ENCODE peak calls at places on chromosomes 3 and 15, in eight cellular contexts. G is ovary; H is brain microvascular endothelial cell; D is CD8-positive, alpha-beta T cell; J is right lobe of liver; S is spleen; Z is heart right ventricle; E is coronary artery. C is an unnamed sample.

GRCh38 chr3:39148116-39149058 is 5.0 kb downstream of the CSRNP1 start:
- DNase-seq in G (no peak), H (peak), D (no peak), J (no peak), S (no peak), Z (no peak), E (peak), C (no peak)

GRCh38 chr15:57363661-57364060 is 12.6 kb upstream of the CGNL1 start:
- DNase-seq in G (no peak), H (no peak), D (no peak), J (no peak), S (no peak), Z (no peak), E (no peak), C (no peak)

GRCh38 chr15:90645873-90646605 is 71.1 kb upstream of the BLM start:
- DNase-seq in G (no peak), H (no peak), D (no peak), J (no peak), S (no peak), Z (no peak), E (no peak), C (no peak)

GRCh38 chr3:69385723-69386483 is at the start of gene FRMD4B:
- DNase-seq in G (peak), H (no peak), D (no peak), J (peak), S (peak), Z (peak), E (peak), C (peak)

GRCh38 chr3:120203016-120203415 is 82.0 kb downstream of the GPR156 start:
- DNase-seq in G (peak), H (peak), D (no peak), J (no peak), S (no peak), Z (no peak), E (no peak), C (no peak)

GRCh38 chr15:47587938-47588817 is 129.1 kb upstream of the SEMA6D start:
- DNase-seq in G (no peak), H (no peak), D (no peak), J (no peak), S (no peak), Z (no peak), E (no peak), C (no peak)

GRCh38 chr15:45429974-45430792 is 51.8 kb upstream of the GATM start:
- DNase-seq in G (peak), H (peak), D (peak), J (peak), S (peak), Z (peak), E (no peak), C (peak)

GRCh38 chr3:170327040-170327808 is 30.3 kb upstream of the SKIL start:
- DNase-seq in G (no peak), H (no peak), D (no peak), J (no peak), S (no peak), Z (no peak), E (no peak), C (no peak)

GRCh38 chr15:99092554-99093172 is 12.2 kb upstream of the SYNM start:
- DNase-seq in G (no peak), H (no peak), D (no peak), J (no peak), S (no peak), Z (no peak), E (no peak), C (peak)

GRCh38 chr3:110929811-110930210 is 141.8 kb upstream of the NECTIN3 start:
- DNase-seq in G (no peak), H (peak), D (no peak), J (no peak), S (no peak), Z (no peak), E (no peak), C (no peak)

GRCh38 chr15:76236350-76236749 is 74.9 kb downstream of the ETFA start:
- DNase-seq in G (no peak), H (no peak), D (no peak), J (no peak), S (no peak), Z (no peak), E (no peak), C (no peak)

GRCh38 chr3:107680698-107681097 is 157.9 kb downstream of the BBX start:
- DNase-seq in G (no peak), H (no peak), D (no peak), J (no peak), S (no peak), Z (no peak), E (no peak), C (no peak)

GRCh38 chr3:195802795-195803194 is 8.9 kb downstream of the MUC4 start:
- DNase-seq in G (no peak), H (no peak), D (no peak), J (no peak), S (no peak), Z (no peak), E (no peak), C (no peak)

GRCh38 chr3:51933471-51934138 is 8.1 kb downstream of the RRP9 start:
- DNase-seq in G (no peak), H (no peak), D (no peak), J (no peak), S (peak), Z (no peak), E (no peak), C (peak)

GRCh38 chr15:31464216-31465082 is 137.8 kb downstream of the KLF13 start:
- DNase-seq in G (no peak), H (no peak), D (no peak), J (no peak), S (peak), Z (no peak), E (peak), C (no peak)

GRCh38 chr3:124322309-124322880 is 330.5 kb upstream of the ROPN1 start:
- DNase-seq in G (no peak), H (no peak), D (no peak), J (no peak), S (no peak), Z (no peak), E (no peak), C (no peak)

GRCh38 chr3:195821403-195822130 is 9.8 kb upstream of the MUC4 start:
- DNase-seq in G (no peak), H (no peak), D (no peak), J (no peak), S (no peak), Z (no peak), E (no peak), C (no peak)

GRCh38 chr3:67381667-67382272 is 272.6 kb downstream of the SUCLG2 start:
- DNase-seq in G (no peak), H (peak), D (no peak), J (no peak), S (no peak), Z (no peak), E (no peak), C (no peak)

GRCh38 chr3:138670409-138670808 is 61.8 kb downstream of the FAIM start:
- DNase-seq in G (no peak), H (no peak), D (no peak), J (no peak), S (no peak), Z (no peak), E (no peak), C (no peak)

GRCh38 chr3:177251756-177252155 is 54.5 kb upstream of the TBL1XR1 start:
- DNase-seq in G (no peak), H (no peak), D (no peak), J (no peak), S (no peak), Z (no peak), E (no peak), C (no peak)

GRCh38 chr3:52333869-52334557 is 17.9 kb downstream of the DNAH1 start:
- DNase-seq in G (no peak), H (no peak), D (no peak), J (no peak), S (no peak), Z (no peak), E (no peak), C (no peak)

GRCh38 chr15:43403616-43404015 is 32.7 kb downstream of the TUBGCP4 start:
- DNase-seq in G (no peak), H (no peak), D (no peak), J (no peak), S (no peak), Z (no peak), E (no peak), C (no peak)

GRCh38 chr15:93139436-93139835 is 50.4 kb upstream of the RGMA start:
- DNase-seq in G (no peak), H (no peak), D (no peak), J (no peak), S (no peak), Z (no peak), E (no peak), C (no peak)

GRCh38 chr3:106078635-106079034 is 209.8 kb upstream of the CBLB start:
- DNase-seq in G (no peak), H (no peak), D (no peak), J (no peak), S (no peak), Z (no peak), E (no peak), C (no peak)

GRCh38 chr3:189167027-189167766 is 4.6 kb upstream of the TPRG1 start:
- DNase-seq in G (no peak), H (no peak), D (no peak), J (no peak), S (no peak), Z (no peak), E (no peak), C (no peak)

GRCh38 chr3:189171707-189172106 is at the start of gene TPRG1:
- DNase-seq in G (no peak), H (no peak), D (no peak), J (no peak), S (no peak), Z (no peak), E (no peak), C (no peak)

GRCh38 chr3:189168711-189169110 is 3.1 kb upstream of the TPRG1 start:
- DNase-seq in G (no peak), H (no peak), D (no peak), J (no peak), S (no peak), Z (no peak), E (no peak), C (no peak)

GRCh38 chr3:189170559-189170958 is 1.2 kb upstream of the TPRG1 start:
- DNase-seq in G (no peak), H (no peak), D (no peak), J (peak), S (no peak), Z (no peak), E (no peak), C (no peak)

DNA sequence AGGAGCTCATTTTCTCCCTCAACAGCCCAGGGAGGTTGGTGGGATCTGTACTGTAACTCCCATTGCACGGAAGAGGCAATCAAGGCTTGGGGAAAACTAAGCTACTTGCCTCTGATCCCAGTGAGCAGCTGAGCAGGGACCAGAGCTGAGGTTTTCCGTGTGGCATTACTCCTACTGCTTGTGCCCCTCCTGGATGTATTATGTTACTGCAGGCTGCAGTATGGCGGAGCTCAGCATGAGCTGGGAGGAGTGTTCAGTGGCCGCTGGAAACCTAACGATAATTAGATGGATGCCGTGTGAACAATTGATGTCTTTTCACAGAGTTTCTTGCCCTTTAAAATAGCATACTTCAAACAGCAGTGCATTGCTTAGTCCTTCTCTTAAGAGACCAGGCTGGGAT is 2.0 kb upstream of the TPRG1 start:
- DNase-seq in G (no peak), H (no peak), D (no peak), J (no peak), S (no peak), Z (no peak), E (no peak), C (no peak)
- TF ChIP-seq CTCF in G (no peak), H (peak), D (no peak), J (no peak), S (no peak), Z (no peak), E (no peak), C (peak)

DNA sequence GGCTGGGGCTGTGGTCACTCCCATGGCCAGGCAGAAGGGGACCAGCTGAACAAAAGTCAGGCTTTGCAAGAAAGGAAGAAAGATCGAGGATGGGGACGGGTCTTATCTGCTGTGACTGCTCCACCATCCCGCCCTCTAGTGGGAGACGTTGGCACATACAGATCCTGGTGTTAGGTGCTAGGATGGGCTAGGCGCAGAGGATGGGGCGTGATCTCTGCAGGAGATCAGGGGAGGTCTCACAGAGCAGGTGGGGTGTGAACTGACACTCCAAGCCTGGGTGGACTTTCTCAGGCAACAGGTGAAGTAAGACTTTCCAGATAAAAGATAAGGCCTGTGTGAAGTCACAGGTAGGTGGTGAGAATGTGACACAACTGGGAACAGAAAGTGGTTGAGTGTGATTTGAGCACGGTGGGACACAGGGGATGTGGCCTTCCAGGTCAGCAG is 141.9 kb upstream of the SMAD3 start:
- DNase-seq in G (no peak), H (no peak), D (peak), J (no peak), S (no peak), Z (no peak), E (no peak), C (no peak)
- TF ChIP-seq CTCF in G (no peak), H (peak), D (peak), J (peak), S (no peak), Z (peak), E (no peak), C (peak)

GRCh38 chr3:102529452-102529851 is 94.6 kb downstream of the ZPLD1 start:
- DNase-seq in G (no peak), H (no peak), D (no peak), J (no peak), S (no peak), Z (no peak), E (no peak), C (no peak)
- TF ChIP-seq CTCF in G (no peak), H (peak), D (no peak), J (no peak), S (no peak), Z (no peak), E (no peak), C (peak)

DNA sequence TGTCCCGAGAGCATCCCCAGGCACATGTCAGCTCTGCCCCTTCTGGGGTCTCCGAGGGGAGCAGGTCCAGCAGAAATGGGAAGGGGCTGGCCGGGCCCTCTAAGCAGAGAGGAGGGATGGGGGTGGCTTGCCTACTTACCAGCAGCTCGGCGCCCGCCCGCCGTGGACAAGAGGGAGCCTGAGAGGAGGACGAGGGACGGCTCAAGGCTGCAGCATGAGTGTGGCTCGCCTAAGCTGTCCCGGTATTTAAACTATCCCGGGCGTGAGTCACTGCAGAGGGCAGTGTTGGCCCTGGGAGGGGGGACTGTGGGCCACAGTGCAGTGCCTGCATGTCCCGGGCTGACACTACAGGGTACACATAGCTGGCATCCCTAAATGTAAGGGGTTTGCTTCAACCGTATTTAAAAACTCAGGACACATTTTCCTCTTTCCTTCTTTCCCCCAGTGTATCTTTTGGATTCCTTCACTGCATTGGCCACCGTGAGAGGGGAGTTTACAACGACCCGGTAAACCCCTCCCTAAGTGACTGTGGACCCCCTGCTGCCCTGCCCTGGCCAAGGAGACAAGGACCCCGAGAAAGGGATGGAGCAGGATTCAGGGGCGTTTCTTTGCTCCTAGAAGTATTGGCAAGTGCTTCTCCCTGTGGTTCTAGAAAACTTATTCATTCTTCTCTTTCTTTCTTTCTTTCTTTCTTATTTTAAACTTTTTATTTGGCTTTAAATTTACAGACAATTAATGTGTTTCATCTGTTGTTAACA is at the start of gene LRRC15:
- DNase-seq in G (no peak), H (peak), D (no peak), J (peak), S (no peak), Z (no peak), E (no peak), C (no peak)
- TF ChIP-seq CTCF in G (no peak), H (no peak), D (no peak), J (no peak), S (no peak), Z (no peak), E (no peak), C (no peak)

GRCh38 chr3:169218314-169218983 is 445.1 kb downstream of the MECOM start:
- DNase-seq in G (no peak), H (peak), D (no peak), J (no peak), S (no peak), Z (peak), E (no peak), C (no peak)
- TF ChIP-seq CTCF in G (no peak), H (peak), D (no peak), J (peak), S (peak), Z (peak), E (no peak), C (peak)

C was measured in type B pancreatic cell.